ENCODE peak calls at places on chromosome 22, in nine cellular contexts. K, W, Z, U, M, H, C, F and N are unnamed samples.

GRCh38 chr22:37387793-37388192 is 39.5 kb downstream of the ELFN2 start:
- DNase-seq in K (no peak), W (no peak), Z (no peak), U (no peak), M (no peak), H (no peak), C (no peak), F (no peak), N (no peak)

GRCh38 chr22:27880778-27881394 is 38.2 kb downstream of the PITPNB start:
- DNase-seq in K (no peak), W (no peak), Z (peak; percentile 17), U (peak; percentile 24), M (peak; percentile 89), H (peak; percentile 86), C (peak; percentile 75), F (peak; percentile 44), N (no peak)

GRCh38 chr22:38824587-38824986 is 19.2 kb downstream of the NPTXR start:
- DNase-seq in K (no peak), W (peak; percentile 44), Z (peak; percentile 31), U (peak; percentile 29), M (peak; percentile 75), H (peak; percentile 75), C (peak; percentile 95), F (peak; percentile 45), N (peak; percentile 67)

GRCh38 chr22:37306494-37306829 is 24.2 kb downstream of the CYTH4 start:
- DNase-seq in K (no peak), W (no peak), Z (no peak), U (no peak), M (no peak), H (no peak), C (no peak), F (no peak), N (no peak)

GRCh38 chr22:44576311-44577260 is 78.6 kb upstream of the RTL6 start:
- DNase-seq in K (no peak), W (no peak), Z (no peak), U (no peak), M (no peak), H (no peak), C (no peak), F (no peak), N (peak; percentile 1)

GRCh38 chr22:39090426-39091064 is 6.5 kb upstream of the APOBEC3H start:
- DNase-seq in K (peak; percentile 40), W (peak; percentile 53), Z (no peak), U (peak; percentile 87), M (no peak), H (no peak), C (no peak), F (peak; percentile 85), N (no peak)

GRCh38 chr22:41480397-41480735 is 11.4 kb downstream of the ACO2 start:
- DNase-seq in K (no peak), W (no peak), Z (no peak), U (no peak), M (peak; percentile 86), H (peak; percentile 92), C (no peak), F (no peak), N (no peak)

GRCh38 chr22:35589071-35589735 is 27.9 kb downstream of the MB start:
- DNase-seq in K (no peak), W (no peak), Z (peak; percentile 87), U (no peak), M (peak; percentile 43), H (peak; percentile 77), C (no peak), F (no peak), N (peak; percentile 80)

GRCh38 chr22:50206599-50206998 is 5.8 kb downstream of the SELENOO start:
- DNase-seq in K (no peak), W (no peak), Z (no peak), U (no peak), M (peak; percentile 49), H (peak; percentile 26), C (peak; percentile 85), F (no peak), N (peak; percentile 39)

GRCh38 chr22:19687561-19688300 is 26.6 kb upstream of the SEPTIN5 start:
- DNase-seq in K (no peak), W (no peak), Z (no peak), U (no peak), M (no peak), H (no peak), C (no peak), F (no peak), N (no peak)

GRCh38 chr22:36234919-36235318 is 4.4 kb downstream of the APOL2 start:
- DNase-seq in K (no peak), W (no peak), Z (no peak), U (no peak), M (no peak), H (no peak), C (no peak), F (no peak), N (no peak)

GRCh38 chr22:29329581-29329980 is 14.1 kb upstream of the RASL10A start:
- DNase-seq in K (no peak), W (no peak), Z (no peak), U (no peak), M (no peak), H (no peak), C (no peak), F (no peak), N (no peak)

GRCh38 chr22:30183861-30184278 is 62.7 kb downstream of the LIF start:
- DNase-seq in K (no peak), W (no peak), Z (no peak), U (no peak), M (peak; percentile 11), H (peak; percentile 71), C (no peak), F (no peak), N (no peak)

GRCh38 chr22:30605449-30606110 is 1.4 kb upstream of the TCN2 start:
- DNase-seq in K (no peak), W (peak; percentile 63), Z (peak; percentile 69), U (peak; percentile 27), M (peak; percentile 57), H (peak; percentile 25), C (peak; percentile 44), F (peak; percentile 29), N (peak; percentile 77)

GRCh38 chr22:22168941-22169867 is 75.4 kb upstream of the VPREB1 start:
- DNase-seq in K (no peak), W (no peak), Z (no peak), U (no peak), M (no peak), H (no peak), C (no peak), F (no peak), N (no peak)
- H3K4me1 ChIP-seq in K (peaks cover 6% of the 10 kb centered on the region), W (peaks cover 5% of the 10 kb centered on the region), Z (no peaks in the 10 kb centered on the region), U (peaks cover 5% of the 10 kb centered on the region), M (no peaks in the 10 kb centered on the region), H (no peaks in the 10 kb centered on the region), C (no peaks in the 10 kb centered on the region), F (no peaks in the 10 kb centered on the region), N (no peaks in the 10 kb centered on the region)

GRCh38 chr22:43154887-43155536 is 3.7 kb downstream of the TSPO start:
- DNase-seq in K (no peak), W (peak; percentile 65), Z (no peak), U (no peak), M (no peak), H (no peak), C (no peak), F (no peak), N (peak; percentile 50)

GRCh38 chr22:43158778-43159483 is 7.6 kb downstream of the TSPO start:
- DNase-seq in K (no peak), W (peak; percentile 55), Z (no peak), U (no peak), M (no peak), H (no peak), C (no peak), F (no peak), N (no peak)

GRCh38 chr22:43153916-43154315 is 2.6 kb downstream of the TSPO start:
- DNase-seq in K (no peak), W (no peak), Z (no peak), U (no peak), M (no peak), H (no peak), C (no peak), F (no peak), N (no peak)

GRCh38 chr22:43157874-43158546 is 6.7 kb downstream of the TSPO start:
- DNase-seq in K (no peak), W (no peak), Z (no peak), U (no peak), M (no peak), H (no peak), C (no peak), F (no peak), N (no peak)

DNA sequence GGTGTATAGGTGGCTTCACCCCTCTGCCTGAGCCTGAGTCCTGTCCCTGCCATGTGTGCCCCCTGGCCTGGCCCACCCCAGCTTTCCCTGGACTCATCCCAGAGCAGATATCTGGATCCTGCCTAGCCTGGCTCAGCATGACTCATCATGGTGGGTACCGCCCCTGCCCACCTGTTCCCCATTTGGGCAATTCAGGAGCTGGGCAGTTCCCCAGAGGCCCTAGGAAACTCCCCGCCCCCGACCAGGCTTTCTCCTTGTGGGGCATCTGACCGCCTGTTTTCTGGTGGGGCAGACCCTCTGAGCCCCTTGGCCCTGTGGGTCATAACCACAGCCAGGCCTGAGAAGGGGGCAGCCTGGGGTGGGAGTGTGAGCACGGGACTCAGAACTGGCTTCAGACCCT is 4.4 kb downstream of the TSPO start:
- DNase-seq in K (no peak), W (no peak), Z (no peak), U (no peak), M (no peak), H (no peak), C (no peak), F (no peak), N (no peak)
- H3K4me1 ChIP-seq in K (peaks cover 10% of the 10 kb centered on the region), W (peaks cover 82% of the 10 kb centered on the region), Z (peaks cover 12% of the 10 kb centered on the region), U (peaks cover 10% of the 10 kb centered on the region), M (peaks cover 3% of the 10 kb centered on the region), H (peaks cover 11% of the 10 kb centered on the region), C (no peaks in the 10 kb centered on the region), F (peaks cover 17% of the 10 kb centered on the region), N (peaks cover 17% of the 10 kb centered on the region)

GRCh38 chr22:25136953-25137576 is 62.6 kb upstream of the CRYBB3 start:
- DNase-seq in K (no peak), W (no peak), Z (no peak), U (no peak), M (no peak), H (no peak), C (no peak), F (no peak), N (no peak)
- H3K4me1 ChIP-seq in K (no peaks in the 10 kb centered on the region), W (peaks cover 75% of the 10 kb centered on the region), Z (no peaks in the 10 kb centered on the region), U (no peaks in the 10 kb centered on the region), M (no peaks in the 10 kb centered on the region), H (no peaks in the 10 kb centered on the region), C (no peaks in the 10 kb centered on the region), F (no peaks in the 10 kb centered on the region), N (peaks cover 20% of the 10 kb centered on the region)

GRCh38 chr22:46075764-46076531 is 74.4 kb upstream of the PPARA start:
- DNase-seq in K (no peak), W (peak; percentile 24), Z (no peak), U (no peak), M (no peak), H (no peak), C (no peak), F (no peak), N (peak; percentile 21)
- H3K4me1 ChIP-seq in K (no peaks in the 10 kb centered on the region), W (peaks cover 65% of the 10 kb centered on the region), Z (peaks cover 29% of the 10 kb centered on the region), U (peaks cover 18% of the 10 kb centered on the region), M (peaks cover 11% of the 10 kb centered on the region), H (peaks cover 46% of the 10 kb centered on the region), C (no peaks in the 10 kb centered on the region), F (peaks cover 3% of the 10 kb centered on the region), N (peaks cover 63% of the 10 kb centered on the region)